ENCODE peak calls at places on chromosomes 7 and 10, in eight cellular contexts. One of them, this sample, is unnamed.

GRCh38 chr10:80506189-80506575 is 31.5 kb upstream of the SH2D4B start:
- DNase-seq in OCI-LY7: no peak
- DNase-seq in pancreas: no peak
- DNase-seq in brain microvascular endothelial cell: peak
- DNase-seq in uterus: no peak
- DNase-seq in mesendoderm: peak
- DNase-seq in upper lobe of right lung: no peak
- DNase-seq in CD4-positive, alpha-beta T cell: no peak
- DNase-seq in this sample: no peak

GRCh38 chr10:104300002-104300735 is 31.2 kb downstream of the GSTO2 start:
- DNase-seq in CD4-positive, alpha-beta T cell: no peak
- DNase-seq in uterus: peak
- DNase-seq in brain microvascular endothelial cell: peak
- DNase-seq in mesendoderm: no peak
- DNase-seq in upper lobe of right lung: no peak
- DNase-seq in OCI-LY7: no peak
- DNase-seq in pancreas: no peak
- DNase-seq in this sample: no peak

GRCh38 chr7:129952164-129952652 is 552 bp downstream of the UBE2H start:
- DNase-seq in mesendoderm: peak
- DNase-seq in upper lobe of right lung: peak
- DNase-seq in brain microvascular endothelial cell: no peak
- DNase-seq in CD4-positive, alpha-beta T cell: peak
- DNase-seq in OCI-LY7: peak
- DNase-seq in pancreas: peak
- DNase-seq in uterus: peak
- DNase-seq in this sample: no peak

GRCh38 chr10:92434385-92434784 is 139.5 kb downstream of the IDE start:
- DNase-seq in brain microvascular endothelial cell: no peak
- DNase-seq in upper lobe of right lung: no peak
- DNase-seq in CD4-positive, alpha-beta T cell: no peak
- DNase-seq in uterus: no peak
- DNase-seq in OCI-LY7: no peak
- DNase-seq in mesendoderm: no peak
- DNase-seq in pancreas: no peak
- DNase-seq in this sample: no peak

GRCh38 chr7:91894781-91895480 is 14.4 kb upstream of the MTERF1 start:
- DNase-seq in upper lobe of right lung: no peak
- DNase-seq in pancreas: no peak
- DNase-seq in mesendoderm: no peak
- DNase-seq in uterus: no peak
- DNase-seq in OCI-LY7: no peak
- DNase-seq in CD4-positive, alpha-beta T cell: no peak
- DNase-seq in brain microvascular endothelial cell: no peak
- DNase-seq in this sample: no peak

GRCh38 chr7:21675255-21675654 is 132.4 kb downstream of the DNAH11 start:
- DNase-seq in CD4-positive, alpha-beta T cell: no peak
- DNase-seq in pancreas: no peak
- DNase-seq in mesendoderm: peak
- DNase-seq in brain microvascular endothelial cell: no peak
- DNase-seq in uterus: no peak
- DNase-seq in OCI-LY7: no peak
- DNase-seq in upper lobe of right lung: no peak
- DNase-seq in this sample: no peak

GRCh38 chr7:109476409-109476808 is 906.7 kb downstream of the DNAJB9 start:
- DNase-seq in uterus: no peak
- DNase-seq in OCI-LY7: no peak
- DNase-seq in CD4-positive, alpha-beta T cell: no peak
- DNase-seq in brain microvascular endothelial cell: no peak
- DNase-seq in pancreas: no peak
- DNase-seq in mesendoderm: no peak
- DNase-seq in upper lobe of right lung: no peak
- DNase-seq in this sample: no peak

GRCh38 chr7:47195641-47196040 is 386.3 kb downstream of the TNS3 start:
- DNase-seq in upper lobe of right lung: no peak
- DNase-seq in CD4-positive, alpha-beta T cell: no peak
- DNase-seq in brain microvascular endothelial cell: no peak
- DNase-seq in mesendoderm: peak
- DNase-seq in pancreas: no peak
- DNase-seq in OCI-LY7: no peak
- DNase-seq in uterus: no peak
- DNase-seq in this sample: no peak

GRCh38 chr10:93437000-93437945 is 44.9 kb downstream of the MYOF start:
- DNase-seq in brain microvascular endothelial cell: peak
- DNase-seq in OCI-LY7: no peak
- DNase-seq in mesendoderm: peak
- DNase-seq in CD4-positive, alpha-beta T cell: no peak
- DNase-seq in pancreas: peak
- DNase-seq in upper lobe of right lung: peak
- DNase-seq in uterus: peak
- DNase-seq in this sample: no peak

GRCh38 chr7:974820-975681 is at the start of gene COX19:
- DNase-seq in pancreas: peak
- DNase-seq in uterus: peak
- DNase-seq in mesendoderm: peak
- DNase-seq in CD4-positive, alpha-beta T cell: peak
- DNase-seq in upper lobe of right lung: peak
- DNase-seq in brain microvascular endothelial cell: peak
- DNase-seq in OCI-LY7: peak
- DNase-seq in this sample: peak

GRCh38 chr10:11830836-11831519 is 7.8 kb downstream of the PROSER2 start:
- DNase-seq in CD4-positive, alpha-beta T cell: no peak
- DNase-seq in brain microvascular endothelial cell: no peak
- DNase-seq in pancreas: peak
- DNase-seq in uterus: no peak
- DNase-seq in upper lobe of right lung: no peak
- DNase-seq in mesendoderm: peak
- DNase-seq in OCI-LY7: no peak
- DNase-seq in this sample: no peak

GRCh38 chr7:21412291-21412896 is 15.5 kb upstream of the SP4 start:
- DNase-seq in pancreas: no peak
- DNase-seq in CD4-positive, alpha-beta T cell: no peak
- DNase-seq in uterus: no peak
- DNase-seq in upper lobe of right lung: no peak
- DNase-seq in brain microvascular endothelial cell: no peak
- DNase-seq in OCI-LY7: no peak
- DNase-seq in mesendoderm: no peak
- DNase-seq in this sample: no peak

GRCh38 chr10:98173258-98173657 is 38.8 kb downstream of the R3HCC1L start:
- DNase-seq in uterus: no peak
- DNase-seq in brain microvascular endothelial cell: no peak
- DNase-seq in pancreas: no peak
- DNase-seq in upper lobe of right lung: no peak
- DNase-seq in CD4-positive, alpha-beta T cell: no peak
- DNase-seq in OCI-LY7: no peak
- DNase-seq in mesendoderm: peak
- DNase-seq in this sample: no peak

GRCh38 chr7:121741896-121742295 is 131.1 kb upstream of the PTPRZ1 start:
- DNase-seq in uterus: no peak
- DNase-seq in brain microvascular endothelial cell: no peak
- DNase-seq in upper lobe of right lung: no peak
- DNase-seq in mesendoderm: no peak
- DNase-seq in CD4-positive, alpha-beta T cell: no peak
- DNase-seq in OCI-LY7: no peak
- DNase-seq in pancreas: no peak
- DNase-seq in this sample: no peak

GRCh38 chr10:33566001-33566400 is 231.5 kb upstream of the NRP1 start:
- DNase-seq in CD4-positive, alpha-beta T cell: no peak
- DNase-seq in upper lobe of right lung: no peak
- DNase-seq in uterus: no peak
- DNase-seq in brain microvascular endothelial cell: no peak
- DNase-seq in pancreas: no peak
- DNase-seq in OCI-LY7: no peak
- DNase-seq in mesendoderm: no peak
- DNase-seq in this sample: no peak

GRCh38 chr7:142854505-142855400 is at the start of gene EPHB6:
- DNase-seq in pancreas: peak
- DNase-seq in brain microvascular endothelial cell: peak
- DNase-seq in uterus: peak
- DNase-seq in upper lobe of right lung: peak
- DNase-seq in mesendoderm: peak
- DNase-seq in CD4-positive, alpha-beta T cell: peak
- DNase-seq in OCI-LY7: peak
- DNase-seq in this sample: peak
- H3K27ac ChIP-seq in pancreas: peak
- H3K27ac ChIP-seq in brain microvascular endothelial cell: no peak
- H3K27ac ChIP-seq in uterus: peak
- H3K27ac ChIP-seq in upper lobe of right lung: peak
- H3K27ac ChIP-seq in mesendoderm: peak
- H3K27ac ChIP-seq in CD4-positive, alpha-beta T cell: peak
- H3K27ac ChIP-seq in OCI-LY7: no peak
- H3K27ac ChIP-seq in this sample: peak

DNA sequence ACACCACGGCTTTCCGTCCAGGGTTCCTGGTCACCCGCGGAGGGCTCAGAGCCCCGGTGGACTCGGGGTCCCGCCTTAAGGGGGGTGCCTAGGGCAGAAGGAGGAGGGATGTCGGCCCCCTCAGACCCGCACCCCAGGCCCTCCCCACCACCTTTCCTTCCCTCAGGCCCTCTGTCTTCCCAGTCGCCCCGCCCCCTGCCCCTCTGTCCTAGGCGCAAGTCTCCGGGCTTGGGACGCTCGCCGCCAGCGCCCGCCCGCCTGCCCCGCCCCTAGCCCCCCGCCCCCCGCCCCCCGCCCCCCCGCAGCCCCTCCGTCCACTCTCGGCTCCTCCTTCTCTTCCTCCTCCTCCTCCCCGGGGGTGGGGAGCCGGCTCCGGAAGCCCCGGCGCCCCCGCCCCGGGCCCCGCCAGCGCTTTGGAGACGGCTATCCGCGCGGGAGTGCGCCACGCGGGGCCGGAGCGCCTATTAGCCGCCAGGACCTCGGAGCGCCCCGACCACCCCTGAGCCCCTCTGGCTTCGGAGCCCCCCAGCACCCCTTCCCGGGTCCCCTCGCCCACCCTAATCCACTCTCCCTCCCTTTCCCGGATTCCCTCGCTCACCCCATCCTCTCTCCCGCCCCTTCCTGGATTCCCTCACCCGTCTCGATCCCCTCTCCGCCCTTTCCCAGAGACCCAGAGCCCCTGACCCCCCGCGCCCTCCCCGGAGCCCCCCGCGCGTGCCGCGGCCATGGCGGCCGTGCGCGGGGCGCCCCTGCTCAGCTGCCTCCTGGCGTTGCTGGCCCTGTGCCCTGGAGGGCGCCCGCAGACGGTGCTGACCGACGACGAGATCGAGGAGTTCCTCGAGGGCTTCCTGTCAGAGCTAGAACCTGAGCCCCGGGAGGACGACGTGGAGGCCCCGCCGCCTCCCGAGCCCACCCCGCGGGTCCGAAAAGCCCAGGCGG is at the start of gene AEBP1:
- DNase-seq in OCI-LY7: peak
- DNase-seq in brain microvascular endothelial cell: no peak
- DNase-seq in pancreas: no peak
- DNase-seq in upper lobe of right lung: peak
- DNase-seq in uterus: no peak
- DNase-seq in CD4-positive, alpha-beta T cell: peak
- DNase-seq in mesendoderm: peak
- DNase-seq in this sample: no peak
- H3K27ac ChIP-seq in OCI-LY7: peak
- H3K27ac ChIP-seq in brain microvascular endothelial cell: no peak
- H3K27ac ChIP-seq in pancreas: no peak
- H3K27ac ChIP-seq in upper lobe of right lung: peak
- H3K27ac ChIP-seq in uterus: peak
- H3K27ac ChIP-seq in CD4-positive, alpha-beta T cell: peak
- H3K27ac ChIP-seq in mesendoderm: no peak
- H3K27ac ChIP-seq in this sample: peak

GRCh38 chr10:73937333-73938020 is 26.5 kb downstream of the PLAU start:
- DNase-seq in mesendoderm: no peak
- DNase-seq in upper lobe of right lung: no peak
- DNase-seq in pancreas: no peak
- DNase-seq in brain microvascular endothelial cell: no peak
- DNase-seq in CD4-positive, alpha-beta T cell: no peak
- DNase-seq in OCI-LY7: no peak
- DNase-seq in uterus: no peak
- DNase-seq in this sample: no peak

GRCh38 chr10:73935895-73936294 is 25.0 kb downstream of the PLAU start:
- DNase-seq in upper lobe of right lung: no peak
- DNase-seq in pancreas: no peak
- DNase-seq in brain microvascular endothelial cell: no peak
- DNase-seq in CD4-positive, alpha-beta T cell: no peak
- DNase-seq in uterus: no peak
- DNase-seq in mesendoderm: no peak
- DNase-seq in OCI-LY7: no peak
- DNase-seq in this sample: no peak

GRCh38 chr10:73932625-73933112 is 21.7 kb downstream of the PLAU start:
- DNase-seq in CD4-positive, alpha-beta T cell: no peak
- DNase-seq in pancreas: no peak
- DNase-seq in mesendoderm: no peak
- DNase-seq in upper lobe of right lung: no peak
- DNase-seq in brain microvascular endothelial cell: no peak
- DNase-seq in OCI-LY7: no peak
- DNase-seq in uterus: no peak
- DNase-seq in this sample: no peak

GRCh38 chr10:73934074-73934473 is 23.1 kb downstream of the PLAU start:
- DNase-seq in CD4-positive, alpha-beta T cell: no peak
- DNase-seq in upper lobe of right lung: no peak
- DNase-seq in OCI-LY7: no peak
- DNase-seq in mesendoderm: no peak
- DNase-seq in pancreas: no peak
- DNase-seq in brain microvascular endothelial cell: no peak
- DNase-seq in uterus: no peak
- DNase-seq in this sample: no peak

DNA sequence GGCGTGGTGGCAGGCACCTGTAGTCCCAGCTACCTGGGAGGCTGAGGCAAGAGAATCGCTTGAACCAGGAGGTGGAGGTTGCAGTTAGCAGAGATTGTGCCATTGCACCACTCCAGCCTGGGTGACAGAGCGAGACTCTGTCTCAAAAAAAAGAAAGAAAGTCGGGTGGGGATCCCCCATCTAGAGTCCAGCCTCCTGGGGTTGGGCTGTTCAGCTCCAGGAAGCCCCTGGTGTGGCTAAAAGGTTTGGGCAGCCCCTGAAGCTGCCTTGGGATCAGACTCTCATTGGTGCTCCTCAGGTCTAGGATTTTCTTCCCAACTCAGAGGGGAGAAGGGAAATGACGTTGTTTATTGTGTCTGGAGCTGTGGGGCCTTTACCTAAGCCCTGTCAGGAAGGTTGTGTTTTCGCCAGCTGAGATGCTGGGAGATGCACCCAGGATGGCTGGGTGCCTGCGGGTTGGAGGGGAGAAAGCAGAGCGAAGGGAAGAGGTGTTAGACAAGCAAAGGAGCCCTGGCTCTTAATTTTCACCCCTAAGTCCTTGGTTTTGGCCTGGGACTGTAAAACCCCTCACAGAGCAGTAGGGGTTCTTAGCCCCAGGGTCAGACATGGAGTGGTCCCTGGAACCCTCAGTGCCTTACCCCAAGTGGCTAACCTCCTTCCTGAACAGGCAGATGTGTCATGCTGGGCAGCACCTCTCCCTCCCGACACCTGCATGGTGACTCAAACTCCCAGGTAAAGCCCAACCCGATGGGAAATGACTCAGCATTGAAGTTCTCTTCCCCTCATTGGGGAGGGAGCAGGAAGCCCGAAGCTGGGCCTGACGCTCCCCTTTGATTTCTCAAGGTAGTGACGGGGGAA is 21.1 kb downstream of the PLAU start:
- DNase-seq in upper lobe of right lung: peak
- DNase-seq in CD4-positive, alpha-beta T cell: peak
- DNase-seq in pancreas: peak
- DNase-seq in brain microvascular endothelial cell: no peak
- DNase-seq in uterus: no peak
- DNase-seq in OCI-LY7: peak
- DNase-seq in mesendoderm: peak
- DNase-seq in this sample: no peak
- H3K27ac ChIP-seq in upper lobe of right lung: no peak
- H3K27ac ChIP-seq in CD4-positive, alpha-beta T cell: no peak
- H3K27ac ChIP-seq in pancreas: no peak
- H3K27ac ChIP-seq in brain microvascular endothelial cell: no peak
- H3K27ac ChIP-seq in uterus: no peak
- H3K27ac ChIP-seq in OCI-LY7: no peak
- H3K27ac ChIP-seq in mesendoderm: peak
- H3K27ac ChIP-seq in this sample: no peak

GRCh38 chr10:4240641-4241197 is 455.7 kb upstream of the KLF6 start:
- DNase-seq in mesendoderm: peak
- DNase-seq in pancreas: no peak
- DNase-seq in OCI-LY7: no peak
- DNase-seq in CD4-positive, alpha-beta T cell: no peak
- DNase-seq in upper lobe of right lung: no peak
- DNase-seq in uterus: no peak
- DNase-seq in brain microvascular endothelial cell: peak
- DNase-seq in this sample: no peak
- H3K27ac ChIP-seq in mesendoderm: no peak
- H3K27ac ChIP-seq in pancreas: no peak
- H3K27ac ChIP-seq in OCI-LY7: no peak
- H3K27ac ChIP-seq in CD4-positive, alpha-beta T cell: no peak
- H3K27ac ChIP-seq in upper lobe of right lung: peak
- H3K27ac ChIP-seq in uterus: peak
- H3K27ac ChIP-seq in brain microvascular endothelial cell: peak
- H3K27ac ChIP-seq in this sample: peak